ENCODE peak calls at places on chromosomes 13 and 19, in six cellular contexts. E is WERI-Rb-1, S is BJ, M is body of pancreas, U is omental fat pad, P is gastrocnemius medialis. K is an unnamed sample.

GRCh38 chr13:30019648-30020626 is 169.5 kb upstream of the UBL3 start:
- DNase-seq in U (no peak), S (no peak), P (no peak), M (no peak), E (no peak), K (no peak)

GRCh38 chr19:28224441-28224840 is 988.5 kb downstream of the UQCRFS1 start:
- DNase-seq in S (no peak), U (no peak), E (no peak), P (no peak), M (no peak), K (no peak)

GRCh38 chr19:31268751-31269150 is 80.5 kb downstream of the TSHZ3 start:
- DNase-seq in S (no peak), M (no peak), U (no peak), P (no peak), E (no peak), K (no peak)

GRCh38 chr19:8358948-8359347 is 5.0 kb upstream of the ANGPTL4 start:
- DNase-seq in E (no peak), P (no peak), S (no peak), U (no peak), M (no peak), K (no peak)

GRCh38 chr19:49749771-49750170 is 13.3 kb downstream of the TSKS start:
- DNase-seq in M (no peak), E (no peak), P (no peak), U (no peak), S (no peak), K (no peak)

GRCh38 chr19:47573076-47574026 is at the start of gene ZNF541:
- DNase-seq in P (peak), U (peak), S (no peak), M (peak), E (no peak), K (no peak)

GRCh38 chr13:44231786-44232516 is 141.7 kb upstream of the SERP2 start:
- DNase-seq in S (peak), M (peak), U (peak), P (peak), E (no peak), K (no peak)

GRCh38 chr13:91894311-91894710 is 495.9 kb downstream of the GPC5 start:
- DNase-seq in P (no peak), U (no peak), S (no peak), E (no peak), M (no peak), K (no peak)

GRCh38 chr19:33194884-33195710 is 967 bp downstream of the LRP3 start:
- DNase-seq in M (peak), E (peak), U (no peak), S (no peak), P (no peak), K (no peak)

GRCh38 chr13:33867472-33867871 is 49.5 kb downstream of the RFC3 start:
- DNase-seq in U (no peak), S (no peak), E (no peak), P (no peak), M (no peak), K (no peak)
- TF ChIP-seq CTCF in U (no peak), S (no peak), E (peak), P (no peak), M (no peak), K (no peak)

GRCh38 chr13:28455580-28456194 is 39.2 kb downstream of the FLT1 start:
- DNase-seq in P (no peak), E (no peak), U (no peak), S (no peak), M (no peak), K (no peak)
- TF ChIP-seq CTCF in P (no peak), E (no peak), U (no peak), S (no peak), M (no peak), K (no peak)

GRCh38 chr19:38556521-38557174 is 61.1 kb downstream of the MAP4K1 start:
- DNase-seq in U (no peak), P (no peak), E (no peak), S (no peak), M (no peak), K (no peak)
- TF ChIP-seq CTCF in U (no peak), P (no peak), E (no peak), S (no peak), M (no peak), K (peak)

GRCh38 chr13:73998631-73999030 is 135.6 kb downstream of the KLF12 start:
- DNase-seq in S (no peak), M (no peak), P (no peak), E (no peak), U (no peak), K (no peak)
- TF ChIP-seq CTCF in S (no peak), M (no peak), P (no peak), E (no peak), U (no peak), K (no peak)

GRCh38 chr19:2231621-2232221 is 4.4 kb downstream of the PLEKHJ1 start:
- DNase-seq in M (no peak), P (no peak), S (no peak), E (peak), U (no peak), K (no peak)
- TF ChIP-seq CTCF in M (no peak), P (peak), S (no peak), E (peak), U (no peak), K (no peak)

GRCh38 chr19:55466246-55466614 is 1.7 kb upstream of the C19orf85 start:
- DNase-seq in U (no peak), E (no peak), P (no peak), S (no peak), M (no peak), K (no peak)

GRCh38 chr19:55467236-55468053 is 2.9 kb upstream of the C19orf85 start:
- DNase-seq in U (peak), E (peak), P (no peak), S (no peak), M (peak), K (peak)

GRCh38 chr19:55465460-55466245 is 1.1 kb upstream of the C19orf85 start:
- DNase-seq in P (no peak), U (no peak), S (no peak), M (no peak), E (no peak), K (no peak)

GRCh38 chr19:55471266-55471665 is 5.2 kb upstream of the ZNF628 start:
- DNase-seq in M (no peak), P (no peak), S (no peak), U (no peak), E (no peak), K (no peak)

GRCh38 chr19:55468054-55468393 is 3.5 kb upstream of the C19orf85 start:
- DNase-seq in E (no peak), M (no peak), P (no peak), S (no peak), U (no peak), K (no peak)
- TF ChIP-seq CTCF in E (no peak), M (no peak), P (no peak), S (no peak), U (no peak), K (peak)

DNA sequence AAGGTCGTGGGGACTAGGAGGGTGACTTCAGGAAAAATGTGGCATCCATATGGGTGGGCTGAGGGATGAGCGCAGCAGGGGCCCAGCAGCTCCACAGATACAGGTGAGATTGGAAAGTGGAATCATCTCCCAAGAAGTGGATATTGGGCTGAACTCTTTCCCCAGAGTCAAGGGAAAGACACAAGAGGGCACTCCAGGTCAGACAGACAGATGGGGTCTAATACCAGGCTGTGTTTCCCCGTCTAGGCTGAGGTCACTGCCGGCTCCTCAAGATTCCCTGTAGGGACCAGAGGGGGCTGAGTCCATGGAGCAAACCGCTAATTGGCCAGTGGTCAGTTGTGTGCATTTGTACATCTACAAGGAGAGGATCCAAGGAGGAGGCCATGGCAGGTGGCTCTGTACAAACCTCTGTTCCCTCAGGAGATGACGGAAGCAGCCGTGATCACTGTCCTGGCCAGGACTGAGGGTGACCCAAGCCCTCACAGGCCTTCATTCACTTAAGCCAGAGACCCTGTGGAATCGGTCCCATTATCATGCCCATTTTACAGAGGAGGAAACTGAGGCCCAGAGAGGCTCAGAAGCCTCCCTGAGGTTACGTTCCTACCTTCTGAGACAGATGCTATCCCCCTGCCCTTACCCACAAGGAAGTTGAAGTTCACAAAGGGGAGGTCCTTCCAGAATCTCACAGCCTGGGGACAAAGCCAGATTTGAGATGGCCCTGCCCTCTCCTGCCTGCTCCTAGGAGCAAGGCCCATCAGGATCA is 14.9 kb upstream of the IGLON5 start:
- DNase-seq in P (no peak), E (peak), M (no peak), U (no peak), S (no peak), K (no peak)
- TF ChIP-seq CTCF in P (no peak), E (peak), M (no peak), U (no peak), S (no peak), K (no peak)

DNA sequence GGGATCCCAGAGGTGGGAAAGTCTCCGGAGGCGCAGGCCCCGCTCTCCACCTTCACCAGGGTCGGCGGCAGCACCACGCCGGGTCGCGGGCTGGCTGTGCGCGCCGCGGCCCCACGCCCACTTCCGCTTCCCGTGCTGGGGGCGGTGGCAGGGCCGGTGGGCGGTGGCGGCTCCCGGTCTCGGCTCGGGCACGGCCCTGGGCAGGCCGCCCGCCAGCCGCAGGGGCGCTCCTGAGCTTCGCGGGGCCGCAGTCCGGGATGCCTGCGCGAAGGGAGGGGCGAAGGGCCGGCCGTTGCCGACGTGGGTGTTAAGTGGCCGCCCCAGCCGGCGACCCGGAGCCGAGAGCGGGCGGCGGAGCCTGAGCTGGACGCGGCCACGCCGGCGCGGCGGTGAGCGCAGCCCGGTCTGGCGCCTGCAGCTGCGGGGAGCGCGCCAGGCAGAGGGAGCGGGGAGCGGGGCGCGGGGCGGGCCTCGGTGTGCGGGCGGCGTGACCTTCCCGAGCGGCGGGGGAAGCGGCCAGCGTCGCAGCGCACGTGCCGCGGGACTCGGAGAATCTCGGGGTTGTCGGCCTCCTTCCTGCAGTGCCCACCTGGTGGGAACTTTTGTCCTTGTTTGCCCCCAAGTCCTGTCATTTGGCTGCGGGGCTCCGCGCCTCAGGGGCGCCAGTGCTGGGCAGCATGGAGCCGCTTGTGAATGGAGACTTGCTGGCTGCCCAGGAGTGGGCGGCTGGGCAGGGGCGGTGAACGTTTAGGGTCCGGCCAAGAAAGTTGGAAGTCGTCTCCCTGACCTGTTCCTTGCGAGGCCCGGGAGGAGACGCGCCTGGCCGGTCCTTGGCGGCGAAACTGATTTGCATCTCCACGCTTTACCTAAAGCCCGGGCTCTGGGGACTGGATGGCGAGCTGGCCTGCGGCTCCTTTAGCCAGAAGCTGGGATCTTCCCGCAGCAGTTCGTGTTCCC is at the start of gene SLC25A15:
- DNase-seq in E (peak), S (no peak), P (peak), M (peak), U (no peak), K (peak)
- TF ChIP-seq CTCF in E (peak), S (no peak), P (peak), M (no peak), U (no peak), K (peak)

GRCh38 chr19:13429563-13429962 is 76.7 kb downstream of the CACNA1A start:
- DNase-seq in P (no peak), M (no peak), U (no peak), S (no peak), E (no peak), K (no peak)

GRCh38 chr19:13428352-13428751 is 77.9 kb downstream of the CACNA1A start:
- DNase-seq in E (no peak), S (no peak), M (no peak), P (no peak), U (no peak), K (no peak)

GRCh38 chr19:13427273-13428051 is 78.8 kb downstream of the CACNA1A start:
- DNase-seq in P (no peak), U (no peak), E (no peak), S (no peak), M (no peak), K (no peak)

GRCh38 chr19:13436352-13436751 is 69.9 kb downstream of the CACNA1A start:
- DNase-seq in U (no peak), M (no peak), E (no peak), P (no peak), S (no peak), K (no peak)

GRCh38 chr19:13430790-13431582 is 75.3 kb downstream of the CACNA1A start:
- DNase-seq in E (peak), P (no peak), M (peak), U (no peak), S (no peak), K (peak)
- TF ChIP-seq CTCF in E (peak), P (no peak), M (peak), U (no peak), S (peak), K (peak)